ENCODE peak calls at places on chromosome 2, in seven cellular contexts. P, Y, S, I, K, J and M are unnamed samples.

GRCh38 chr2:69645026-69645425 is 1.5 kb upstream of the AAK1 start:
- DNase-seq in Y (no peak), S (peak; percentile 16), J (no peak), P (no peak), I (no peak), K (no peak), M (no peak)

GRCh38 chr2:112138143-112139032 is at the start of gene FBLN7:
- DNase-seq in P (no peak), J (peak; percentile 66), S (no peak), K (no peak), Y (no peak), I (no peak), M (no peak)

GRCh38 chr2:101823347-101823791 is 125.9 kb downstream of the MAP4K4 start:
- DNase-seq in K (peak; percentile 68), Y (no peak), I (peak; percentile 39), J (peak; percentile 57), S (peak; percentile 55), P (peak; percentile 80), M (peak; percentile 71)

GRCh38 chr2:212344131-212344530 is 194.5 kb downstream of the ERBB4 start:
- DNase-seq in K (no peak), S (no peak), Y (no peak), J (no peak), P (no peak), I (no peak), M (no peak)

GRCh38 chr2:233413046-233413445 is 58.8 kb downstream of the DGKD start:
- DNase-seq in I (no peak), Y (no peak), S (no peak), K (no peak), P (peak; percentile 33), J (no peak), M (no peak)

GRCh38 chr2:216551234-216551633 is 52.6 kb downstream of the RPL37A start:
- DNase-seq in K (no peak), J (no peak), S (no peak), I (no peak), P (peak; percentile 50), Y (no peak), M (peak; percentile 51)

GRCh38 chr2:47299555-47299954 is 103.4 kb upstream of the MSH2 start:
- DNase-seq in Y (no peak), J (no peak), K (no peak), I (no peak), P (peak; percentile 86), S (no peak), M (no peak)

GRCh38 chr2:73984203-73984921 is at the start of gene TET3:
- DNase-seq in I (peak; percentile 62), K (no peak), Y (no peak), S (peak; percentile 62), P (no peak), J (peak; percentile 79), M (peak; percentile 68)

GRCh38 chr2:97911210-97911921 is 84.4 kb downstream of the TMEM131 start:
- DNase-seq in J (no peak), P (peak; percentile 60), Y (no peak), I (no peak), K (no peak), S (no peak), M (no peak)

GRCh38 chr2:88709117-88709739 is 17.8 kb downstream of the RPIA start:
- DNase-seq in Y (no peak), K (no peak), I (no peak), J (no peak), S (no peak), P (peak; percentile 79), M (no peak)

GRCh38 chr2:163011035-163011434 is 172.5 kb upstream of the KCNH7 start:
- DNase-seq in I (no peak), P (no peak), Y (no peak), J (no peak), K (no peak), S (no peak), M (no peak)

GRCh38 chr2:193428336-193428818 is 1233.6 kb upstream of the TMEFF2 start:
- DNase-seq in K (no peak), P (no peak), S (no peak), Y (no peak), J (no peak), I (no peak), M (no peak)

GRCh38 chr2:78979380-78980238 is 45.9 kb upstream of the REG3G start:
- DNase-seq in P (peak; percentile 22), K (peak; percentile 12), I (no peak), J (no peak), Y (no peak), S (no peak), M (peak; percentile 24)

GRCh38 chr2:39379643-39380524 is 57.2 kb downstream of the MAP4K3 start:
- DNase-seq in S (no peak), J (no peak), I (no peak), Y (peak; percentile 39), P (peak; percentile 82), K (peak; percentile 54), M (no peak)

GRCh38 chr2:145323512-145323911 is 803.6 kb upstream of the ZEB2 start:
- DNase-seq in P (peak; percentile 61), S (no peak), I (no peak), J (no peak), Y (no peak), K (no peak), M (no peak)

GRCh38 chr2:57892920-57893319 is 153.7 kb upstream of the VRK2 start:
- DNase-seq in S (no peak), K (no peak), P (no peak), J (no peak), Y (no peak), I (no peak), M (no peak)

GRCh38 chr2:228613133-228613532 is 431.6 kb upstream of the SPHKAP start:
- DNase-seq in S (no peak), J (no peak), K (no peak), I (no peak), Y (peak; percentile 15), P (peak; percentile 100), M (no peak)

GRCh38 chr2:204842731-204843490 is 297.6 kb downstream of the PARD3B start:
- DNase-seq in J (peak; percentile 69), K (peak; percentile 81), Y (peak; percentile 54), S (no peak), P (peak; percentile 93), I (peak; percentile 6), M (no peak)

GRCh38 chr2:120123090-120123489 is 100.1 kb downstream of the TMEM185B start:
- DNase-seq in Y (no peak), K (no peak), J (no peak), I (no peak), P (no peak), S (no peak), M (no peak)

GRCh38 chr2:157684940-157685466 is 56.3 kb upstream of the ACVR1C start:
- DNase-seq in K (no peak), J (no peak), S (no peak), I (no peak), Y (no peak), P (no peak), M (no peak)

GRCh38 chr2:112541315-112542122 is 746 bp upstream of the POLR1B start:
- DNase-seq in P (no peak), S (no peak), Y (peak; percentile 46), I (peak; percentile 50), J (peak; percentile 84), K (peak; percentile 22), M (peak; percentile 67)

GRCh38 chr2:128308889-128309288 is 9.8 kb downstream of the HS6ST1 start:
- DNase-seq in P (no peak), K (no peak), Y (no peak), J (no peak), I (no peak), S (no peak), M (no peak)

GRCh38 chr2:206799083-206799482 is 33.7 kb downstream of the FASTKD2 start:
- DNase-seq in Y (no peak), P (peak; percentile 73), K (no peak), J (no peak), I (no peak), S (no peak), M (no peak)

GRCh38 chr2:240328526-240328925 is 106.9 kb upstream of the GPC1 start:
- DNase-seq in Y (no peak), P (no peak), I (no peak), J (no peak), K (no peak), S (no peak), M (no peak)

GRCh38 chr2:18154259-18154658 is 275.8 kb downstream of the KCNS3 start:
- DNase-seq in K (no peak), I (no peak), P (no peak), S (no peak), J (no peak), Y (no peak), M (no peak)

GRCh38 chr2:222000326-222000725 is 298.5 kb downstream of the PAX3 start:
- DNase-seq in I (no peak), J (no peak), S (no peak), K (no peak), P (peak; percentile 92), Y (no peak), M (no peak)

GRCh38 chr2:27815860-27816438 is 44.4 kb downstream of the MRPL33 start:
- DNase-seq in S (no peak), I (no peak), Y (no peak), P (no peak), K (no peak), J (no peak), M (no peak)

GRCh38 chr2:174844295-174844708 is 80.0 kb upstream of the CHRNA1 start:
- DNase-seq in S (no peak), P (no peak), I (no peak), Y (no peak), K (no peak), J (no peak), M (no peak)

GRCh38 chr2:70922591-70923234 is 13.0 kb upstream of the ATP6V1B1 start:
- DNase-seq in I (no peak), K (no peak), S (no peak), P (no peak), Y (no peak), J (no peak), M (no peak)

GRCh38 chr2:206797376-206797775 is 32.0 kb downstream of the FASTKD2 start:
- DNase-seq in I (no peak), S (no peak), P (no peak), Y (no peak), K (no peak), J (no peak), M (no peak)

GRCh38 chr2:207239222-207239674 is 73.5 kb upstream of the KLF7 start:
- DNase-seq in I (no peak), J (peak; percentile 76), P (peak; percentile 100), K (no peak), Y (peak; percentile 90), S (no peak), M (peak; percentile 29)

GRCh38 chr2:98459776-98460175 is 15.1 kb downstream of the INPP4A start:
- DNase-seq in I (no peak), P (peak; percentile 59), K (no peak), Y (no peak), J (no peak), S (no peak), M (no peak)

GRCh38 chr2:206049387-206049786 is 36.6 kb downstream of the INO80D start:
- DNase-seq in P (no peak), I (no peak), J (no peak), K (no peak), S (no peak), Y (no peak), M (no peak)

GRCh38 chr2:185161701-185162100 is 563.4 kb downstream of the ZNF804A start:
- DNase-seq in Y (no peak), J (no peak), K (no peak), I (no peak), P (no peak), S (no peak), M (no peak)

GRCh38 chr2:206212673-206213513 is 53.2 kb downstream of the EEF1B2 start:
- DNase-seq in P (peak; percentile 54), K (no peak), I (no peak), S (no peak), Y (no peak), J (no peak), M (no peak)